ENCODE peak calls at places on chromosomes 2 and 18, in eight cellular contexts. H is H1; M is astrocyte; D is astrocyte of the spinal cord; T is spleen; I is foreskin fibroblast; W is CD8-positive, alpha-beta memory T cell; J is GM23248. K is an unnamed sample.

GRCh38 chr18:36459786-36460185 is 162.3 kb downstream of the FHOD3 start:
- DNase-seq in T (no peak), D (no peak), I (no peak), M (no peak), H (no peak), W (no peak), J (no peak), K (no peak)

GRCh38 chr2:152247337-152247695 is 71.8 kb upstream of the STAM2 start:
- DNase-seq in I (peak), W (no peak), J (peak), T (no peak), H (no peak), D (peak), M (peak), K (no peak)

GRCh38 chr2:183214680-183215079 is 90.4 kb downstream of the NUP35 start:
- DNase-seq in H (no peak), J (no peak), I (no peak), M (no peak), D (no peak), W (no peak), T (no peak), K (no peak)

GRCh38 chr2:44200759-44201158 is 32.1 kb downstream of the PPM1B start:
- DNase-seq in T (no peak), W (no peak), D (no peak), H (no peak), I (no peak), M (no peak), J (no peak), K (no peak)

GRCh38 chr2:96146151-96146880 is 1.1 kb upstream of the DUSP2 start:
- DNase-seq in T (peak), W (peak), D (no peak), J (no peak), H (no peak), I (no peak), M (peak), K (no peak)

GRCh38 chr2:174829550-174829949 is 65.3 kb upstream of the CHRNA1 start:
- DNase-seq in H (no peak), T (no peak), D (no peak), I (peak), W (no peak), M (no peak), J (no peak), K (no peak)

GRCh38 chr2:200772620-200773019 is 39.1 kb upstream of the BZW1 start:
- DNase-seq in I (no peak), D (no peak), J (no peak), H (no peak), T (no peak), W (no peak), M (no peak), K (no peak)

GRCh38 chr2:222733846-222734689 is 62.6 kb downstream of the MOGAT1 start:
- DNase-seq in I (peak), M (no peak), T (no peak), H (no peak), D (no peak), W (no peak), J (peak), K (peak)

GRCh38 chr2:150619607-150620330 is 132.3 kb upstream of the RND3 start:
- DNase-seq in H (no peak), W (no peak), I (peak), J (peak), M (peak), T (no peak), D (peak), K (no peak)

GRCh38 chr2:238638100-238638981 is 209.5 kb upstream of the TWIST2 start:
- DNase-seq in H (no peak), M (no peak), J (no peak), D (no peak), I (no peak), T (peak), W (no peak), K (no peak)

GRCh38 chr2:156883828-156884615 is 373.5 kb upstream of the GALNT5 start:
- DNase-seq in H (no peak), W (no peak), J (peak), I (peak), D (peak), M (peak), T (no peak), K (no peak)

GRCh38 chr2:97712693-97713295 is 582 bp upstream of the ZAP70 start:
- DNase-seq in W (peak), D (no peak), M (no peak), H (no peak), T (peak), J (no peak), I (no peak), K (no peak)

GRCh38 chr2:30046396-30046795 is 100.4 kb upstream of the YPEL5 start:
- DNase-seq in M (no peak), W (no peak), T (no peak), I (no peak), D (no peak), J (no peak), H (no peak), K (no peak)

GRCh38 chr2:199738723-199739412 is 112.1 kb downstream of the FTCDNL1 start:
- DNase-seq in T (no peak), J (peak), M (no peak), D (no peak), W (no peak), H (no peak), I (peak), K (peak)

GRCh38 chr2:238290715-238291549 is 2.5 kb upstream of the PER2 start:
- DNase-seq in W (peak), J (no peak), I (no peak), T (peak), H (no peak), D (no peak), M (no peak), K (no peak)

GRCh38 chr2:150732064-150732463 is 244.6 kb upstream of the RND3 start:
- DNase-seq in M (peak), D (peak), H (no peak), W (no peak), I (peak), J (peak), T (no peak), K (no peak)

GRCh38 chr2:22002066-22002465 is 878.3 kb downstream of the TDRD15 start:
- DNase-seq in W (no peak), M (no peak), T (no peak), I (no peak), D (no peak), J (no peak), H (no peak), K (no peak)

GRCh38 chr2:209470-209869 is 54.4 kb downstream of the SH3YL1 start:
- DNase-seq in H (no peak), M (no peak), J (no peak), I (no peak), T (no peak), W (no peak), D (no peak), K (no peak)

GRCh38 chr18:48819781-48820482 is 130.8 kb downstream of the SMAD7 start:
- DNase-seq in I (no peak), T (peak), H (no peak), J (no peak), D (no peak), W (peak), M (no peak), K (no peak)

GRCh38 chr2:121173112-121173511 is 111.9 kb downstream of the TFCP2L1 start:
- DNase-seq in J (no peak), T (no peak), D (peak), W (no peak), I (no peak), M (peak), H (no peak), K (no peak)

GRCh38 chr2:208250401-208250800 is 4.5 kb downstream of the IDH1 start:
- DNase-seq in H (no peak), M (no peak), D (peak), W (no peak), T (no peak), I (peak), J (peak), K (no peak)

GRCh38 chr2:230908595-230909191 is 16.3 kb downstream of the GPR55 start:
- DNase-seq in T (peak), D (peak), W (no peak), I (peak), H (no peak), J (peak), M (peak), K (peak)

GRCh38 chr2:160126756-160127155 is 64.3 kb upstream of the PLA2R1 start:
- DNase-seq in H (no peak), J (no peak), I (no peak), M (no peak), D (no peak), T (no peak), W (no peak), K (no peak)

GRCh38 chr2:202193881-202194353 is 44.5 kb downstream of the SUMO1 start:
- DNase-seq in T (no peak), H (no peak), J (no peak), I (no peak), M (no peak), W (no peak), D (no peak), K (no peak)

GRCh38 chr2:30310955-30311354 is 79.6 kb downstream of the LBH start:
- DNase-seq in D (no peak), J (no peak), M (no peak), W (no peak), I (no peak), T (no peak), H (no peak), K (no peak)

GRCh38 chr18:74148543-74149070 is 284 bp downstream of the TIMM21 start:
- DNase-seq in D (no peak), T (no peak), H (no peak), I (no peak), W (no peak), M (no peak), J (no peak), K (no peak)

GRCh38 chr2:173159794-173160463 is 84.3 kb downstream of the MAP3K20 start:
- DNase-seq in I (peak), J (peak), W (no peak), H (peak), M (peak), D (peak), T (peak), K (peak)

GRCh38 chr2:127358044-127358443 is 29.7 kb downstream of the MAP3K2 start:
- DNase-seq in I (no peak), D (no peak), W (no peak), H (no peak), J (no peak), M (peak), T (no peak), K (peak)

GRCh38 chr18:56639094-56639361 is 636 bp upstream of the TXNL1 start:
- DNase-seq in M (no peak), I (peak), W (no peak), T (no peak), D (no peak), H (no peak), J (peak), K (no peak)

GRCh38 chr2:154697422-154698237 is 865 bp upstream of the KCNJ3 start:
- DNase-seq in W (no peak), T (peak), D (no peak), I (peak), M (peak), H (no peak), J (no peak), K (no peak)
- H3K4me3 ChIP-seq in W (no peak), T (peak), D (peak), I (no peak), M (peak), H (peak), J (no peak), K (peak)

DNA sequence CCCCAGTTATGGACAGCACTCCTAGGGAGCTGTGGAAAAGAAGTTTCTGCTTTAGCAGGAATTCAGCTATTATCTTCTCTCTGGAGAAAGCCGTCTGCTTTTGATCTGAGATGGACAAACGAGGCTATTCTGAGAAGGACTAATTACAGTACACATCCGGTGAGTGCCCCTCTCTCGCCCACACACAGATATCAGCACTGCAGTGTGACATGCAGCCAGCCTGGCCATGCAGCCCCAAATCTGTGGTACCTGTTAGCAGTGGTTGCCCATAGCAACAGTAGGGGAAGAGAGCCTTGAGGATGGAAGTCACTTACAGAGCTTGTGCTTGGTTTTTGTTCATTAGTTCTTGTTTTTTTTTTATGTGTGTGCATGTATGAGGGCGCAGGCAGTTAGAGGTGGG is 73.9 kb upstream of the TRIB2 start:
- DNase-seq in I (no peak), M (no peak), D (no peak), H (no peak), T (no peak), J (no peak), W (no peak), K (no peak)
- H3K4me3 ChIP-seq in I (no peak), M (no peak), D (no peak), H (no peak), T (no peak), J (no peak), W (no peak), K (no peak)

GRCh38 chr2:187486241-187486640 is 38.2 kb upstream of the CALCRL start:
- DNase-seq in H (no peak), D (no peak), T (no peak), M (no peak), W (no peak), J (no peak), I (no peak), K (no peak)
- H3K4me3 ChIP-seq in H (no peak), D (no peak), T (no peak), M (no peak), W (no peak), J (no peak), I (no peak), K (no peak)

GRCh38 chr18:13451661-13452447 is 233.3 kb downstream of the LDLRAD4 start:
- DNase-seq in W (no peak), T (no peak), J (no peak), H (no peak), D (no peak), M (no peak), I (no peak), K (no peak)
- H3K4me3 ChIP-seq in W (no peak), T (no peak), J (no peak), H (no peak), D (no peak), M (no peak), I (no peak), K (no peak)

GRCh38 chr2:112168422-112169124 is 30.4 kb downstream of the FBLN7 start:
- DNase-seq in I (peak), D (peak), W (no peak), H (no peak), M (no peak), J (peak), T (no peak), K (peak)

GRCh38 chr2:112173646-112174319 is 35.6 kb downstream of the FBLN7 start:
- DNase-seq in D (no peak), J (no peak), M (no peak), W (no peak), H (no peak), T (no peak), I (no peak), K (peak)

GRCh38 chr2:112174383-112174782 is 36.2 kb downstream of the FBLN7 start:
- DNase-seq in T (no peak), J (no peak), I (no peak), D (no peak), M (no peak), W (no peak), H (no peak), K (no peak)

GRCh38 chr2:112166801-112167499 is 28.8 kb downstream of the FBLN7 start:
- DNase-seq in I (no peak), W (no peak), J (no peak), D (no peak), M (no peak), T (no peak), H (no peak), K (no peak)

DNA sequence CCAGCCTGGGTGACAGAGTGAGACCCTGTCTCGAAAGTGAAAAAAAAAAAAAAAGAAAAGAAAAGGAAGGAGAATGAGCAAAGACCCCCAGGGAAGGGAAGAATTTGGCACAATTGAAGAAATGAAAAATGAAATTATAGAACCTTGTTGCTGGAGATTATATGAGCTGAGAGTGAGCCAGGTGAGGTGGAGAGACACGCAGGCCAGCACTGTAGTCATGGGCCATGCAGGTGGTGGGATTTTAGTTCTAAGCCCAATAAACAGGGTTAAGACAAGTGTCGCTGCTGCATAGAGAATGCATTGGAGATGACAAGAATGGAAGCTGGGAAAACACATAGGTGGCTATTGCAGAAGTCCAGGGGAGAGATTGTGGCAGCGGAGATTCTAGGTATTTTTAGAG is 32.3 kb downstream of the FBLN7 start:
- DNase-seq in I (no peak), T (no peak), J (no peak), D (no peak), M (no peak), W (no peak), H (no peak), K (no peak)
- H3K4me3 ChIP-seq in I (no peak), T (no peak), J (no peak), D (no peak), M (no peak), W (no peak), H (no peak), K (no peak)

GRCh38 chr18:39434223-39434622 is 1868.6 kb upstream of the CELF4 start:
- DNase-seq in H (no peak), M (no peak), W (no peak), I (peak), J (peak), T (no peak), D (no peak), K (no peak)
- H3K4me3 ChIP-seq in H (no peak), M (no peak), W (no peak), I (no peak), J (no peak), T (no peak), D (no peak), K (no peak)

GRCh38 chr18:61336766-61337165 is 3.5 kb downstream of the CDH20 start:
- DNase-seq in H (no peak), D (no peak), M (no peak), J (no peak), I (no peak), W (no peak), T (no peak), K (no peak)

GRCh38 chr18:61337527-61337926 is 4.3 kb downstream of the CDH20 start:
- DNase-seq in D (no peak), H (no peak), T (no peak), J (no peak), I (no peak), M (no peak), W (no peak), K (no peak)

GRCh38 chr18:61334491-61334850 is 1.2 kb downstream of the CDH20 start:
- DNase-seq in J (peak), D (no peak), T (no peak), H (no peak), W (no peak), I (peak), M (no peak), K (no peak)

GRCh38 chr18:61334951-61335736 is 1.9 kb downstream of the CDH20 start:
- DNase-seq in I (peak), M (no peak), H (no peak), W (no peak), J (peak), D (no peak), T (no peak), K (no peak)

GRCh38 chr18:61335737-61336555 is 2.7 kb downstream of the CDH20 start:
- DNase-seq in T (no peak), H (no peak), D (no peak), M (peak), I (peak), J (peak), W (no peak), K (no peak)
- H3K4me3 ChIP-seq in T (no peak), H (no peak), D (no peak), M (no peak), I (no peak), J (peak), W (no peak), K (no peak)

GRCh38 chr18:26192233-26192632 is 34.0 kb upstream of the TAF4B start:
- DNase-seq in H (no peak), J (no peak), W (no peak), T (no peak), D (no peak), I (no peak), M (no peak), K (no peak)

GRCh38 chr18:26185267-26185666 is 41.0 kb upstream of the TAF4B start:
- DNase-seq in J (peak), D (no peak), M (no peak), W (no peak), I (peak), H (no peak), T (no peak), K (peak)

DNA sequence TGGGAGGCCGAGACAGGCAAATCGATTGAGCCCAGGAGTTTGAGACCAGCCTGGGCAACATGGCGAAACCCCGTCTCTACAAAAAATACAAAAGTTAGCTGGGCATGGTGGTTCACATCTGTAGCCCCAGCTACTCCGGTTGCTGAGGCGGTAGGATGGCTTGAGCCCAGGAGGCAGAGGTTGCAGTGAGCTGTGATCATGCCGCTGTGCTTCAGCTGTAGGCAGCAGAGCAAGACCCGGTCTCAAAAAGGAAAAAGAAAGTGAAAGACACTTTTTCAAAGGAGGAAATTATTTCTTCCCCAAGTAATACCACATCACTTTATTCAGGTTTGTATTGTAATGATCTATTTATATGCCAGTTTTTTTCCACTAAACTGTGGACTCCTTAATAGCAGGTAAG is 35.7 kb upstream of the TAF4B start:
- DNase-seq in W (peak), J (no peak), M (no peak), I (no peak), D (no peak), H (no peak), T (peak), K (no peak)
- H3K4me3 ChIP-seq in W (peak), J (no peak), M (no peak), I (no peak), D (no peak), H (no peak), T (no peak), K (no peak)

GRCh38 chr18:9495916-9496540 is 20.7 kb downstream of the RALBP1 start:
- DNase-seq in D (no peak), I (no peak), M (no peak), J (no peak), W (no peak), H (no peak), T (no peak), K (no peak)
- H3K4me3 ChIP-seq in D (no peak), I (no peak), M (no peak), J (no peak), W (no peak), H (no peak), T (no peak), K (no peak)

GRCh38 chr2:176129013-176129796 is at the start of gene HOXD8:
- DNase-seq in I (peak), J (peak), T (peak), D (peak), M (peak), W (no peak), H (no peak), K (no peak)

GRCh38 chr2:176129825-176130152 is 284 bp downstream of the HOXD8 start:
- DNase-seq in D (no peak), T (peak), M (no peak), J (no peak), H (no peak), W (no peak), I (no peak), K (no peak)

GRCh38 chr2:176126929-176127768 is 2.4 kb upstream of the HOXD8 start:
- DNase-seq in M (no peak), I (peak), J (peak), W (peak), H (no peak), D (peak), T (no peak), K (peak)

GRCh38 chr2:176128172-176129012 is 1.1 kb upstream of the HOXD8 start:
- DNase-seq in M (no peak), W (no peak), J (peak), H (no peak), T (peak), I (no peak), D (peak), K (no peak)

DNA sequence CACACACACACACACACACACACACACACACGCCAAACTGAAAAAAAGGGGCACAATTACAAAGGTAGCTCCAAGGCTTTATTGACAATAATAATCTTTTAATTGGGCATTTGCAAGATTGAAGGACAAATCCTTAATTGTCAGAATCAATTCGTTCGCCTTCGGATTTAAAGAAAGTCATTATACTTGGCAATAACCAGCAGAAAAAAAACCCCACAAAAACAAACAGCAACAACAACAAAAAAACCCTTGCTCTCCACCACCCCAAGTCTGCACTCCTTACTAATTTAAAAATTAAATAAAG is 1.8 kb upstream of the HOXD8 start:
- DNase-seq in J (no peak), M (no peak), I (no peak), W (no peak), D (no peak), T (no peak), H (no peak), K (no peak)
- H3K4me3 ChIP-seq in J (peak), M (no peak), I (no peak), W (no peak), D (no peak), T (no peak), H (no peak), K (no peak)